ENCODE peak calls at places on chromosomes 6 and 20, in seven cellular contexts. X, S, Y, H, P, W and K are unnamed samples.

GRCh38 chr6:99514089-99514488 is 1.1 kb downstream of the USP45 start:
- DNase-seq in H (no peak), W (no peak), Y (peak), S (no peak), P (peak), X (no peak), K (no peak)

GRCh38 chr6:136326038-136326561 is 36.5 kb upstream of the BCLAF1 start:
- DNase-seq in S (no peak), H (no peak), Y (no peak), X (no peak), P (peak), W (no peak), K (no peak)

GRCh38 chr6:5749666-5750215 is 257.0 kb downstream of the NRN1 start:
- DNase-seq in P (no peak), S (no peak), H (peak), X (no peak), W (no peak), Y (peak), K (no peak)

GRCh38 chr20:31607640-31608255 is 2.7 kb downstream of the ID1 start:
- DNase-seq in W (no peak), S (no peak), P (no peak), Y (no peak), H (no peak), X (no peak), K (peak)

GRCh38 chr6:133584903-133585302 is 304.0 kb upstream of the TCF21 start:
- DNase-seq in S (no peak), P (no peak), H (no peak), W (no peak), Y (no peak), X (no peak), K (no peak)

GRCh38 chr20:61026731-61027130 is 225.3 kb upstream of the CDH4 start:
- DNase-seq in P (no peak), W (no peak), Y (no peak), H (no peak), S (no peak), X (no peak), K (no peak)

GRCh38 chr6:25661129-25661779 is 9.2 kb downstream of the SCGN start:
- DNase-seq in P (no peak), H (no peak), W (no peak), Y (no peak), X (no peak), S (no peak), K (no peak)

GRCh38 chr20:63152322-63153253 is 63.3 kb downstream of the YTHDF1 start:
- DNase-seq in S (no peak), W (no peak), Y (no peak), X (no peak), H (peak), P (no peak), K (no peak)

GRCh38 chr6:85669735-85670194 is 27.1 kb upstream of the SYNCRIP start:
- DNase-seq in W (no peak), Y (no peak), X (no peak), P (peak), H (no peak), S (peak), K (peak)

GRCh38 chr6:121733216-121733615 is 297.8 kb downstream of the GJA1 start:
- DNase-seq in X (no peak), S (no peak), Y (no peak), H (no peak), P (peak), W (no peak), K (no peak)
- TF ChIP-seq CTCF in X (no peak), S (no peak), Y (no peak), H (no peak), P (no peak), W (no peak), K (no peak)

GRCh38 chr6:7216941-7217621 is 95.9 kb downstream of the SSR1 start:
- DNase-seq in W (no peak), H (peak), Y (no peak), S (no peak), P (no peak), X (no peak), K (no peak)
- TF ChIP-seq CTCF in W (no peak), H (no peak), Y (no peak), S (no peak), P (no peak), X (no peak), K (no peak)

DNA sequence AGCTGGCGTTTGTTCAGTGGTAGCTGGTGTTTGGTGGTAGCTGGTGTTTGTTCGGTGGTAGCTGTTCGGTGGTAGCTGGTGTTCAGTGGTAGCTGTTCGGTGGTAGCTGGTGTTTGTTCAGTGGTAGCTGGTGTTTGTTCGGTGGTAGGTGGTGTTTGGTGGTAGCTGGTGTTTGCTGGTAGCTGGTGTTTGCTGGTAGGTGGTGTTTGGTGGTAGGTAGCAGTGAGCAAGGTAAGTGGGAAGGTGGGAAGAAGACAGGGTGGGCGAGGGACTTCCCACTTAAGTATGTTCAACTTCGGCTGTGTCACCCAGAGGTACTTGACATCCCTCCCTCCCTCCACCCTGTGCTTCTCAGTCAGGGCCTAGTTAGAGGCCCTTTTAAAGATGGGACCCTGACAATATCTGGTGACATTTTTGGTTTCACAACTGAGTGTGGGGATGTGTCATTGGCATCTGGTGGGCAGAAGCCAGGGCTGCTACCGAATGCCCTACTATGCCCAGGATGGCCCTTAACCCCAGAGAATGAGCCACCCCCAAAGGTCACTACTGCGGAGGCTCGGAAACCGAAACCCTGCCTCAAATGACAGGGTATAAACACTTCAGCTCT is 47.3 kb downstream of the BMP7 start:
- DNase-seq in P (no peak), X (no peak), S (no peak), H (no peak), Y (no peak), W (no peak), K (no peak)
- TF ChIP-seq CTCF in P (no peak), X (no peak), S (no peak), H (no peak), Y (no peak), W (no peak), K (no peak)

GRCh38 chr6:137975058-137975940 is 108.2 kb downstream of the TNFAIP3 start:
- DNase-seq in P (peak), W (no peak), H (no peak), Y (no peak), X (no peak), S (peak), K (peak)
- TF ChIP-seq CTCF in P (peak), W (no peak), H (peak), Y (peak), X (peak), S (peak), K (peak)